ENCODE peak calls at places on chromosomes 1 and 21, in six cellular contexts. R is retinal pigment epithelial cell; B is T-helper 2 cell; Y is NCI-H1417 treated with DMSO at 0.1 percent for 48 hours; W is CD4-positive, alpha-beta T cell; S is Caki2. M is an unnamed sample.

GRCh38 chr1:50422946-50423669 is at the start of gene DMRTA2:
- DNase-seq in R (no peak), B (no peak), Y (peak), W (no peak), S (no peak), M (no peak)

GRCh38 chr1:116393015-116393414 is 20.0 kb downstream of the ATP1A1 start:
- DNase-seq in R (no peak), B (no peak), Y (no peak), W (no peak), S (no peak), M (no peak)

GRCh38 chr1:198391666-198392065 is 148.8 kb downstream of the ATP6V1G3 start:
- DNase-seq in R (no peak), B (no peak), Y (peak), W (no peak), S (no peak), M (no peak)

GRCh38 chr1:68141079-68141800 is 90.8 kb upstream of the DIRAS3 start:
- DNase-seq in R (peak), B (no peak), Y (no peak), W (no peak), S (no peak), M (no peak)

GRCh38 chr1:236033336-236033735 is 31.6 kb downstream of the NID1 start:
- DNase-seq in R (no peak), B (no peak), Y (no peak), W (no peak), S (no peak), M (no peak)

GRCh38 chr1:161998811-161999210 is 24.9 kb downstream of the OLFML2B start:
- DNase-seq in R (no peak), B (no peak), Y (no peak), W (no peak), S (peak), M (no peak)

GRCh38 chr1:243930822-243931671 is 81.0 kb upstream of the AKT3 start:
- DNase-seq in R (peak), B (no peak), Y (no peak), W (no peak), S (no peak), M (no peak)

GRCh38 chr1:57017201-57017600 is 51.4 kb upstream of the C8B start:
- DNase-seq in R (no peak), B (no peak), Y (no peak), W (no peak), S (no peak), M (no peak)

GRCh38 chr1:83796409-83796808 is 202.5 kb downstream of the TTLL7 start:
- DNase-seq in R (no peak), B (no peak), Y (no peak), W (no peak), S (no peak), M (no peak)

GRCh38 chr1:37137018-37137417 is 102.7 kb upstream of the GRIK3 start:
- DNase-seq in R (no peak), B (no peak), Y (no peak), W (no peak), S (no peak), M (no peak)

GRCh38 chr21:35664683-35665082 is 395.6 kb downstream of the SETD4 start:
- DNase-seq in R (peak), B (no peak), Y (no peak), W (no peak), S (peak), M (no peak)

GRCh38 chr1:16076003-16076870 is 2.8 kb upstream of the FAM131C start:
- DNase-seq in R (no peak), B (no peak), Y (no peak), W (no peak), S (peak), M (no peak)

GRCh38 chr1:101242331-101243050 is 5.7 kb downstream of the S1PR1 start:
- DNase-seq in R (no peak), B (no peak), Y (no peak), W (no peak), S (no peak), M (no peak)

GRCh38 chr1:28031173-28031572 is 57.2 kb downstream of the EYA3 start:
- DNase-seq in R (no peak), B (no peak), Y (no peak), W (no peak), S (no peak), M (no peak)

GRCh38 chr1:67629370-67630075 is 55.5 kb upstream of the GADD45A start:
- DNase-seq in R (no peak), B (no peak), Y (no peak), W (no peak), S (no peak), M (no peak)

GRCh38 chr1:228332797-228333738 is 73.6 kb downstream of the TRIM11 start:
- DNase-seq in R (no peak), B (peak), Y (no peak), W (no peak), S (no peak), M (no peak)

GRCh38 chr1:63665824-63666223 is 72.6 kb downstream of the PGM1 start:
- DNase-seq in R (no peak), B (no peak), Y (no peak), W (no peak), S (no peak), M (no peak)

GRCh38 chr1:93253471-93253870 is 72.9 kb downstream of the CCDC18 start:
- DNase-seq in R (no peak), B (no peak), Y (no peak), W (no peak), S (no peak), M (no peak)

GRCh38 chr1:174005032-174005431 is 17.1 kb downstream of the RC3H1 start:
- DNase-seq in R (no peak), B (no peak), Y (no peak), W (no peak), S (no peak), M (no peak)

GRCh38 chr1:46466477-46467182 is 23.0 kb upstream of the DMBX1 start:
- DNase-seq in R (no peak), B (no peak), Y (no peak), W (no peak), S (no peak), M (no peak)

GRCh38 chr1:20383631-20384030 is 93.0 kb downstream of the VWA5B1 start:
- DNase-seq in R (no peak), B (no peak), Y (no peak), W (no peak), S (no peak), M (no peak)

GRCh38 chr1:4481451-4481850 is 173.0 kb upstream of the AJAP1 start:
- DNase-seq in R (no peak), B (no peak), Y (no peak), W (no peak), S (no peak), M (no peak)

GRCh38 chr1:195804547-195804946 is 803.7 kb downstream of the KCNT2 start:
- DNase-seq in R (no peak), B (no peak), Y (no peak), W (no peak), S (no peak), M (no peak)

GRCh38 chr1:154778944-154779343 is 91.1 kb downstream of the KCNN3 start:
- DNase-seq in R (no peak), B (no peak), Y (no peak), W (no peak), S (no peak), M (no peak)

GRCh38 chr21:22961248-22961647 is 1963.0 kb downstream of the NCAM2 start:
- DNase-seq in R (no peak), B (no peak), Y (no peak), W (no peak), S (no peak), M (no peak)

GRCh38 chr1:46301406-46302090 is 1.9 kb downstream of the LRRC41 start:
- DNase-seq in R (no peak), B (no peak), Y (no peak), W (no peak), S (peak), M (no peak)

GRCh38 chr21:39451332-39452206 is at the start of gene SH3BGR:
- DNase-seq in R (no peak), B (no peak), Y (no peak), W (no peak), S (no peak), M (no peak)

GRCh38 chr1:195130598-195130997 is 1477.6 kb downstream of the KCNT2 start:
- DNase-seq in R (no peak), B (no peak), Y (no peak), W (no peak), S (no peak), M (no peak)

GRCh38 chr1:156379420-156380165 is 10.6 kb downstream of the RHBG start:
- DNase-seq in R (no peak), B (no peak), Y (no peak), W (no peak), S (no peak), M (no peak)

GRCh38 chr1:26132825-26133167 is 21.2 kb downstream of the PDIK1L start:
- DNase-seq in R (no peak), B (no peak), Y (no peak), W (no peak), S (no peak), M (no peak)

GRCh38 chr1:12130466-12131130 is 36.2 kb upstream of the TNFRSF1B start:
- DNase-seq in R (no peak), B (no peak), Y (no peak), W (no peak), S (no peak), M (no peak)

GRCh38 chr1:191504999-191505398 is 653.3 kb upstream of the RGS18 start:
- DNase-seq in R (no peak), B (no peak), Y (no peak), W (no peak), S (no peak), M (no peak)

GRCh38 chr1:47894718-47895393 is 102.3 kb downstream of the TRABD2B start:
- DNase-seq in R (no peak), B (no peak), Y (no peak), W (no peak), S (no peak), M (no peak)

GRCh38 chr1:244735404-244735803 is 82.5 kb downstream of the DESI2 start:
- DNase-seq in R (no peak), B (no peak), Y (no peak), W (no peak), S (peak), M (no peak)

GRCh38 chr1:198295975-198296374 is 139.2 kb downstream of the NEK7 start:
- DNase-seq in R (no peak), B (no peak), Y (no peak), W (no peak), S (no peak), M (no peak)

GRCh38 chr1:211638723-211639122 is 36.7 kb downstream of the NEK2 start:
- DNase-seq in R (no peak), B (no peak), Y (no peak), W (no peak), S (no peak), M (no peak)

GRCh38 chr1:19209439-19209989 is 552 bp downstream of the UBR4 start:
- DNase-seq in R (peak), B (peak), Y (no peak), W (peak), S (peak), M (peak)

GRCh38 chr1:227883073-227883520 is 64.6 kb downstream of the WNT9A start:
- DNase-seq in R (no peak), B (no peak), Y (no peak), W (no peak), S (no peak), M (no peak)

GRCh38 chr21:35635261-35635660 is 425.1 kb downstream of the SETD4 start:
- DNase-seq in R (no peak), B (no peak), Y (no peak), W (no peak), S (peak), M (no peak)